ENCODE peak calls at places on chromosomes 5 and 9, in ten cellular contexts. One of them, this sample, is unnamed.

GRCh38 chr5:116510525-116510924 is 64.1 kb downstream of the SEMA6A start:
- DNase-seq in EL: no peak
- DNase-seq in NCI-H2029: no peak
- DNase-seq in germinal center: no peak
- DNase-seq in pons: no peak
- DNase-seq in NCI-H1436: no peak
- DNase-seq in transverse colon: no peak
- DNase-seq in stimulated activated CD4-positive, alpha-beta T cell treated with anti-CD3 and anti-CD28 coated beads, Interleukin-12 subunit alpha, Interleukin-12 subunit beta, amount 100 ng/mL, for 48 hours: no peak
- DNase-seq in AG08396: no peak
- DNase-seq in Jurkat, Clone E6-1: no peak
- DNase-seq in this sample: no peak

GRCh38 chr5:32935292-32935691 is 224.2 kb downstream of the NPR3 start:
- DNase-seq in EL: no peak
- DNase-seq in NCI-H2029: no peak
- DNase-seq in germinal center: no peak
- DNase-seq in pons: no peak
- DNase-seq in NCI-H1436: no peak
- DNase-seq in transverse colon: no peak
- DNase-seq in stimulated activated CD4-positive, alpha-beta T cell treated with anti-CD3 and anti-CD28 coated beads, Interleukin-12 subunit alpha, Interleukin-12 subunit beta, amount 100 ng/mL, for 48 hours: no peak
- DNase-seq in AG08396: no peak
- DNase-seq in Jurkat, Clone E6-1: no peak
- DNase-seq in this sample: no peak

GRCh38 chr5:149005077-149005892 is 57.6 kb downstream of the SH3TC2 start:
- DNase-seq in EL: peak
- DNase-seq in NCI-H2029: no peak
- DNase-seq in germinal center: no peak
- DNase-seq in pons: no peak
- DNase-seq in NCI-H1436: no peak
- DNase-seq in transverse colon: no peak
- DNase-seq in stimulated activated CD4-positive, alpha-beta T cell treated with anti-CD3 and anti-CD28 coated beads, Interleukin-12 subunit alpha, Interleukin-12 subunit beta, amount 100 ng/mL, for 48 hours: no peak
- DNase-seq in AG08396: no peak
- DNase-seq in Jurkat, Clone E6-1: no peak
- DNase-seq in this sample: peak

GRCh38 chr9:114343471-114344187 is 14.0 kb downstream of the ORM2 start:
- DNase-seq in EL: no peak
- DNase-seq in NCI-H2029: no peak
- DNase-seq in germinal center: no peak
- DNase-seq in pons: no peak
- DNase-seq in NCI-H1436: no peak
- DNase-seq in transverse colon: no peak
- DNase-seq in stimulated activated CD4-positive, alpha-beta T cell treated with anti-CD3 and anti-CD28 coated beads, Interleukin-12 subunit alpha, Interleukin-12 subunit beta, amount 100 ng/mL, for 48 hours: no peak
- DNase-seq in AG08396: no peak
- DNase-seq in Jurkat, Clone E6-1: no peak
- DNase-seq in this sample: no peak

GRCh38 chr9:8262625-8263622 is 463.3 kb upstream of the DMAC1 start:
- DNase-seq in EL: no peak
- DNase-seq in NCI-H2029: no peak
- DNase-seq in germinal center: no peak
- DNase-seq in pons: no peak
- DNase-seq in NCI-H1436: no peak
- DNase-seq in transverse colon: no peak
- DNase-seq in stimulated activated CD4-positive, alpha-beta T cell treated with anti-CD3 and anti-CD28 coated beads, Interleukin-12 subunit alpha, Interleukin-12 subunit beta, amount 100 ng/mL, for 48 hours: no peak
- DNase-seq in AG08396: no peak
- DNase-seq in Jurkat, Clone E6-1: no peak
- DNase-seq in this sample: no peak

GRCh38 chr5:154190652-154191304 is at the start of gene GALNT10:
- DNase-seq in EL: peak
- DNase-seq in NCI-H2029: peak
- DNase-seq in germinal center: peak
- DNase-seq in pons: no peak
- DNase-seq in NCI-H1436: peak
- DNase-seq in transverse colon: peak
- DNase-seq in stimulated activated CD4-positive, alpha-beta T cell treated with anti-CD3 and anti-CD28 coated beads, Interleukin-12 subunit alpha, Interleukin-12 subunit beta, amount 100 ng/mL, for 48 hours: no peak
- DNase-seq in AG08396: peak
- DNase-seq in Jurkat, Clone E6-1: peak
- DNase-seq in this sample: peak

GRCh38 chr5:124102491-124102890 is 590.5 kb downstream of the CSNK1G3 start:
- DNase-seq in EL: peak
- DNase-seq in NCI-H2029: no peak
- DNase-seq in germinal center: no peak
- DNase-seq in pons: no peak
- DNase-seq in NCI-H1436: no peak
- DNase-seq in transverse colon: no peak
- DNase-seq in stimulated activated CD4-positive, alpha-beta T cell treated with anti-CD3 and anti-CD28 coated beads, Interleukin-12 subunit alpha, Interleukin-12 subunit beta, amount 100 ng/mL, for 48 hours: no peak
- DNase-seq in AG08396: no peak
- DNase-seq in Jurkat, Clone E6-1: no peak
- DNase-seq in this sample: no peak

GRCh38 chr5:80961376-80962281 is 1.5 kb downstream of the RASGRF2 start:
- DNase-seq in EL: no peak
- DNase-seq in NCI-H2029: no peak
- DNase-seq in germinal center: no peak
- DNase-seq in pons: peak
- DNase-seq in NCI-H1436: no peak
- DNase-seq in transverse colon: peak
- DNase-seq in stimulated activated CD4-positive, alpha-beta T cell treated with anti-CD3 and anti-CD28 coated beads, Interleukin-12 subunit alpha, Interleukin-12 subunit beta, amount 100 ng/mL, for 48 hours: peak
- DNase-seq in AG08396: no peak
- DNase-seq in Jurkat, Clone E6-1: no peak
- DNase-seq in this sample: no peak

GRCh38 chr9:93149361-93149760 is 15.3 kb upstream of the NINJ1 start:
- DNase-seq in EL: no peak
- DNase-seq in NCI-H2029: no peak
- DNase-seq in germinal center: no peak
- DNase-seq in pons: no peak
- DNase-seq in NCI-H1436: no peak
- DNase-seq in transverse colon: no peak
- DNase-seq in stimulated activated CD4-positive, alpha-beta T cell treated with anti-CD3 and anti-CD28 coated beads, Interleukin-12 subunit alpha, Interleukin-12 subunit beta, amount 100 ng/mL, for 48 hours: no peak
- DNase-seq in AG08396: no peak
- DNase-seq in Jurkat, Clone E6-1: no peak
- DNase-seq in this sample: no peak

GRCh38 chr9:105993051-105993854 is 298.9 kb downstream of the TMEM38B start:
- DNase-seq in EL: no peak
- DNase-seq in NCI-H2029: no peak
- DNase-seq in germinal center: no peak
- DNase-seq in pons: peak
- DNase-seq in NCI-H1436: no peak
- DNase-seq in transverse colon: no peak
- DNase-seq in stimulated activated CD4-positive, alpha-beta T cell treated with anti-CD3 and anti-CD28 coated beads, Interleukin-12 subunit alpha, Interleukin-12 subunit beta, amount 100 ng/mL, for 48 hours: no peak
- DNase-seq in AG08396: no peak
- DNase-seq in Jurkat, Clone E6-1: no peak
- DNase-seq in this sample: no peak

GRCh38 chr9:120970249-120970648 is 43.7 kb upstream of the TRAF1 start:
- DNase-seq in EL: no peak
- DNase-seq in NCI-H2029: no peak
- DNase-seq in germinal center: no peak
- DNase-seq in pons: no peak
- DNase-seq in NCI-H1436: no peak
- DNase-seq in transverse colon: no peak
- DNase-seq in stimulated activated CD4-positive, alpha-beta T cell treated with anti-CD3 and anti-CD28 coated beads, Interleukin-12 subunit alpha, Interleukin-12 subunit beta, amount 100 ng/mL, for 48 hours: no peak
- DNase-seq in AG08396: peak
- DNase-seq in Jurkat, Clone E6-1: no peak
- DNase-seq in this sample: no peak

GRCh38 chr9:98647236-98647635 is 61.5 kb downstream of the GABBR2 start:
- DNase-seq in EL: no peak
- DNase-seq in NCI-H2029: no peak
- DNase-seq in germinal center: no peak
- DNase-seq in pons: no peak
- DNase-seq in NCI-H1436: no peak
- DNase-seq in transverse colon: no peak
- DNase-seq in stimulated activated CD4-positive, alpha-beta T cell treated with anti-CD3 and anti-CD28 coated beads, Interleukin-12 subunit alpha, Interleukin-12 subunit beta, amount 100 ng/mL, for 48 hours: no peak
- DNase-seq in AG08396: no peak
- DNase-seq in Jurkat, Clone E6-1: no peak
- DNase-seq in this sample: no peak

GRCh38 chr5:171681667-171682066 is 104.0 kb upstream of the SMIM23 start:
- DNase-seq in EL: peak
- DNase-seq in NCI-H2029: no peak
- DNase-seq in germinal center: no peak
- DNase-seq in pons: no peak
- DNase-seq in NCI-H1436: no peak
- DNase-seq in transverse colon: no peak
- DNase-seq in stimulated activated CD4-positive, alpha-beta T cell treated with anti-CD3 and anti-CD28 coated beads, Interleukin-12 subunit alpha, Interleukin-12 subunit beta, amount 100 ng/mL, for 48 hours: no peak
- DNase-seq in AG08396: no peak
- DNase-seq in Jurkat, Clone E6-1: no peak
- DNase-seq in this sample: no peak

GRCh38 chr9:32741706-32742105 is 41.6 kb upstream of the TMEM215 start:
- DNase-seq in EL: peak
- DNase-seq in NCI-H2029: no peak
- DNase-seq in germinal center: no peak
- DNase-seq in pons: no peak
- DNase-seq in NCI-H1436: no peak
- DNase-seq in transverse colon: no peak
- DNase-seq in stimulated activated CD4-positive, alpha-beta T cell treated with anti-CD3 and anti-CD28 coated beads, Interleukin-12 subunit alpha, Interleukin-12 subunit beta, amount 100 ng/mL, for 48 hours: no peak
- DNase-seq in AG08396: no peak
- DNase-seq in Jurkat, Clone E6-1: no peak
- DNase-seq in this sample: no peak

GRCh38 chr9:96073531-96074284 is 198.2 kb downstream of the ERCC6L2 start:
- DNase-seq in EL: no peak
- DNase-seq in NCI-H2029: no peak
- DNase-seq in germinal center: no peak
- DNase-seq in pons: no peak
- DNase-seq in NCI-H1436: no peak
- DNase-seq in transverse colon: no peak
- DNase-seq in stimulated activated CD4-positive, alpha-beta T cell treated with anti-CD3 and anti-CD28 coated beads, Interleukin-12 subunit alpha, Interleukin-12 subunit beta, amount 100 ng/mL, for 48 hours: no peak
- DNase-seq in AG08396: no peak
- DNase-seq in Jurkat, Clone E6-1: no peak
- DNase-seq in this sample: no peak

GRCh38 chr9:88786291-88787054 is 204.8 kb upstream of the S1PR3 start:
- DNase-seq in EL: no peak
- DNase-seq in NCI-H2029: no peak
- DNase-seq in germinal center: no peak
- DNase-seq in pons: no peak
- DNase-seq in NCI-H1436: no peak
- DNase-seq in transverse colon: no peak
- DNase-seq in stimulated activated CD4-positive, alpha-beta T cell treated with anti-CD3 and anti-CD28 coated beads, Interleukin-12 subunit alpha, Interleukin-12 subunit beta, amount 100 ng/mL, for 48 hours: no peak
- DNase-seq in AG08396: no peak
- DNase-seq in Jurkat, Clone E6-1: no peak
- DNase-seq in this sample: no peak

This sample was measured in GM03348.